ENCODE peak calls at places on chromosomes 3 and 15, in four cellular contexts. One of them, this sample, is unnamed.
A peak's percentile ranks its signal among the peaks of the same experiment; 100 is the strongest.

GRCh38 chr15:85500060-85500708 is 119.8 kb downstream of the AKAP13 start:
- DNase-seq in H1: no peak
- DNase-seq in H9: no peak
- DNase-seq in mesenchymal stem cell: no peak
- DNase-seq in this sample: no peak

GRCh38 chr3:133469140-133469731 is 69.4 kb downstream of the BFSP2 start:
- DNase-seq in H1: no peak
- DNase-seq in H9: no peak
- DNase-seq in mesenchymal stem cell: peak; percentile 45
- DNase-seq in this sample: no peak

GRCh38 chr15:34603095-34603494 is 19.6 kb upstream of the GOLGA8B start:
- DNase-seq in H1: no peak
- DNase-seq in H9: no peak
- DNase-seq in mesenchymal stem cell: peak; percentile 1
- DNase-seq in this sample: no peak

GRCh38 chr15:38038659-38039442 is 104.4 kb downstream of the TMCO5A start:
- DNase-seq in H1: no peak
- DNase-seq in H9: no peak
- DNase-seq in mesenchymal stem cell: peak; percentile 69
- DNase-seq in this sample: no peak

GRCh38 chr3:12886106-12886679 is 44.8 kb upstream of the RPL32 start:
- DNase-seq in H1: no peak
- DNase-seq in H9: no peak
- DNase-seq in mesenchymal stem cell: no peak
- DNase-seq in this sample: no peak

GRCh38 chr3:106714400-106714799 is 662.8 kb upstream of the CCDC54 start:
- DNase-seq in H1: no peak
- DNase-seq in H9: no peak
- DNase-seq in mesenchymal stem cell: no peak
- DNase-seq in this sample: peak; percentile 5

GRCh38 chr3:155232605-155233004 is 60.9 kb downstream of the STRIT1 start:
- DNase-seq in H1: no peak
- DNase-seq in H9: no peak
- DNase-seq in mesenchymal stem cell: peak; percentile 84
- DNase-seq in this sample: peak; percentile 21

GRCh38 chr15:94083467-94083991 is 147.8 kb upstream of the MCTP2 start:
- DNase-seq in H1: no peak
- DNase-seq in H9: no peak
- DNase-seq in mesenchymal stem cell: peak; percentile 88
- DNase-seq in this sample: peak; percentile 5

GRCh38 chr3:38611866-38612265 is 37.6 kb downstream of the SCN5A start:
- DNase-seq in H1: no peak
- DNase-seq in H9: no peak
- DNase-seq in mesenchymal stem cell: no peak
- DNase-seq in this sample: no peak

GRCh38 chr3:164879201-164879600 is 199.1 kb downstream of the SI start:
- DNase-seq in H1: no peak
- DNase-seq in H9: no peak
- DNase-seq in mesenchymal stem cell: no peak
- DNase-seq in this sample: peak; percentile 24

GRCh38 chr3:157125101-157125500 is 34.8 kb downstream of the CCNL1 start:
- DNase-seq in H1: no peak
- DNase-seq in H9: no peak
- DNase-seq in mesenchymal stem cell: no peak
- DNase-seq in this sample: no peak

GRCh38 chr3:15332405-15333098 is at the start of gene SH3BP5:
- DNase-seq in H1: peak; percentile 87
- DNase-seq in H9: peak; percentile 81
- DNase-seq in mesenchymal stem cell: peak; percentile 66
- DNase-seq in this sample: peak; percentile 89
- H2BK5ac ChIP-seq in H1: peak within 1 kb of the TSS; percentile 80
- H2BK5ac ChIP-seq in H9: no peak within 1 kb of the TSS
- H2BK5ac ChIP-seq in mesenchymal stem cell: peak within 1 kb of the TSS; percentile 32
- H2BK5ac ChIP-seq in this sample: no peak within 1 kb of the TSS

GRCh38 chr3:169146866-169147245 is 516.7 kb downstream of the MECOM start:
- DNase-seq in H1: no peak
- DNase-seq in H9: no peak
- DNase-seq in mesenchymal stem cell: no peak
- DNase-seq in this sample: peak; percentile 87

GRCh38 chr3:169147246-169148008 is 516.1 kb downstream of the MECOM start:
- DNase-seq in H1: peak; percentile 76
- DNase-seq in H9: peak; percentile 86
- DNase-seq in mesenchymal stem cell: peak; percentile 65
- DNase-seq in this sample: peak; percentile 95

GRCh38 chr3:169145551-169145950 is 518.0 kb downstream of the MECOM start:
- DNase-seq in H1: no peak
- DNase-seq in H9: no peak
- DNase-seq in mesenchymal stem cell: peak; percentile 3
- DNase-seq in this sample: no peak

GRCh38 chr3:169144691-169145090 is 518.8 kb downstream of the MECOM start:
- DNase-seq in H1: no peak
- DNase-seq in H9: no peak
- DNase-seq in mesenchymal stem cell: no peak
- DNase-seq in this sample: no peak

DNA sequence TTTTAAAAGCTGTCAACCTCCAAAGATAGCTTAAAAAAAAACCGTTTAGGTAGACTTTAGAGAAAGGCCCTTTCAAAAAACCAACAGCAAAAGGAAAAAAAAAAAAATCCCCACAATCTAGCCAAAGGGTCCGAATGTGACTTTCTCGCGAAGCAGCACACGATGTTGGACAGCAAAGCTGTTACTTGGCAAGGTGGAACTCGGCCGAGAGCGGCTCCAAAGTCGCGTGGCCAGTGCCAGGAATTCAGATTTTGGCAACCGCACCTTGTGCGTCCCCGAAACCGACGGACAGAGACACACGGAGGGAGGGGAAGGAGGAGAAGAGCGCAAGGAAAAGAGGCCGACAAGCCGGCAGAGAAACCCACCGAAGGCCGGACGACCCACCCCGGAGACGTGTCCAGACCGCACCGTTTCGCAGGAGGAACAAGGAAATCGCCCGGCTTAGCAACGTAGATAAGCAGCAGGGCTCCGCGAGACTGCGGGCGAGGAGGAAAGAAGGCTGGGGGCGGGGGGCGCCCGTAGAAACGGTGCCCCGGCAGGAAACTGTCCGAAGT is 517.3 kb downstream of the MECOM start:
- DNase-seq in H1: peak; percentile 62
- DNase-seq in H9: peak; percentile 57
- DNase-seq in mesenchymal stem cell: peak; percentile 37
- DNase-seq in this sample: peak; percentile 74
- H4K8ac ChIP-seq in H1: peak overlapping the region; percentile 62
- H4K8ac ChIP-seq in H9: no peak overlapping the region
- H4K8ac ChIP-seq in mesenchymal stem cell: no peak overlapping the region
- H4K8ac ChIP-seq in this sample: no peak overlapping the region

GRCh38 chr3:48562367-48563095 is 1.1 kb downstream of the UCN2 start:
- DNase-seq in H1: no peak
- DNase-seq in H9: no peak
- DNase-seq in mesenchymal stem cell: no peak
- DNase-seq in this sample: no peak

GRCh38 chr3:48558446-48559134 is 2.0 kb upstream of the PFKFB4 start:
- DNase-seq in H1: no peak
- DNase-seq in H9: no peak
- DNase-seq in mesenchymal stem cell: no peak
- DNase-seq in this sample: no peak

GRCh38 chr3:48563382-48563918 is at the start of gene UCN2:
- DNase-seq in H1: no peak
- DNase-seq in H9: no peak
- DNase-seq in mesenchymal stem cell: peak; percentile 51
- DNase-seq in this sample: no peak

GRCh38 chr3:48560648-48561018 is 2.9 kb downstream of the UCN2 start:
- DNase-seq in H1: no peak
- DNase-seq in H9: no peak
- DNase-seq in mesenchymal stem cell: peak; percentile 61
- DNase-seq in this sample: no peak

GRCh38 chr3:48561045-48561736 is 2.4 kb downstream of the UCN2 start:
- DNase-seq in H1: peak; percentile 86
- DNase-seq in H9: peak; percentile 88
- DNase-seq in mesenchymal stem cell: peak; percentile 83
- DNase-seq in this sample: peak; percentile 80
- H3K4ac ChIP-seq in H1: peak overlapping the region; percentile 96
- H3K4ac ChIP-seq in H9: no peak overlapping the region
- H3K4ac ChIP-seq in mesenchymal stem cell: peak overlapping the region; percentile 58
- H3K4ac ChIP-seq in this sample: no peak overlapping the region

DNA sequence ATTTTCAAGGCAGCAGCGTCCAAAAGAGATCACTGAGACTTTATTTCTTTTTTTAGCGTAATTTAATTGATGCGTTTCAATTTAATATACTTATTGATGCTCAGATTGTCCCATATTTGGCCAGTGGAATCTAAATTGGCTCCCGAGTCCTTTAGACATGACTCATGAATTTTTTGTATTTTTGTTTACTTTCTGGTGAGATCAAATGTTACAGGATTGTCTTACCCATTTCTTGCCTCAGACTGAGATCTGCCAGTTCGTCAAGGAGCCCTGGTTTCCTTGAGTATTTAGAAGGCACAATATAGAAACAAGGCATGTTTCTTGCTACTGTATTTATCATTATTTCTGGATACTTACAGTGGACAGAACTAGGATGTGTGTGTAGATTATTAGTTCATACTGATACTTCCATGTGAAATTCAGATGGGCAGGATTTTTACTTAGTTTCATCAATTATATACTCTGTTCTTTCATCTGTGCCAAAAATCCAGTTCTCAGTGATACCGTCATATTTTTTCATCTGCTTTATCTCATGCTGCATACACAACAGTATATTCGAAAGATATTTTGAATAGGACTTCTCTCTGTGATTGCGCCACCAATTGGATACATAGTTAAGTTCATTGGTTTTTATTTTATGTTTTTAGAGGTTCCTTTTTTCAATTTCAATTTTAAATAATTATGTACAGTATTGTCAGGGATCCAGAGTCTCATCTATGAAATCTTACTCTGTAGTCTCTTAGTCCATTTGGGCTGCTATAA is 436.9 kb upstream of the C2CD4B start:
- DNase-seq in H1: no peak
- DNase-seq in H9: no peak
- DNase-seq in mesenchymal stem cell: peak; percentile 34
- DNase-seq in this sample: no peak
- H2BK5ac ChIP-seq in H1: no peak overlapping the region
- H2BK5ac ChIP-seq in H9: no peak overlapping the region
- H2BK5ac ChIP-seq in mesenchymal stem cell: no peak overlapping the region
- H2BK5ac ChIP-seq in this sample: no peak overlapping the region

GRCh38 chr15:99493461-99493860 is 72.3 kb upstream of the MEF2A start:
- DNase-seq in H1: no peak
- DNase-seq in H9: no peak
- DNase-seq in mesenchymal stem cell: no peak
- DNase-seq in this sample: no peak

GRCh38 chr15:99492716-99493115 is 73.1 kb upstream of the MEF2A start:
- DNase-seq in H1: no peak
- DNase-seq in H9: no peak
- DNase-seq in mesenchymal stem cell: no peak
- DNase-seq in this sample: no peak

GRCh38 chr15:99495430-99496301 is 70.1 kb upstream of the MEF2A start:
- DNase-seq in H1: no peak
- DNase-seq in H9: no peak
- DNase-seq in mesenchymal stem cell: no peak
- DNase-seq in this sample: no peak

GRCh38 chr15:99492275-99492674 is 73.5 kb upstream of the MEF2A start:
- DNase-seq in H1: no peak
- DNase-seq in H9: no peak
- DNase-seq in mesenchymal stem cell: no peak
- DNase-seq in this sample: no peak

DNA sequence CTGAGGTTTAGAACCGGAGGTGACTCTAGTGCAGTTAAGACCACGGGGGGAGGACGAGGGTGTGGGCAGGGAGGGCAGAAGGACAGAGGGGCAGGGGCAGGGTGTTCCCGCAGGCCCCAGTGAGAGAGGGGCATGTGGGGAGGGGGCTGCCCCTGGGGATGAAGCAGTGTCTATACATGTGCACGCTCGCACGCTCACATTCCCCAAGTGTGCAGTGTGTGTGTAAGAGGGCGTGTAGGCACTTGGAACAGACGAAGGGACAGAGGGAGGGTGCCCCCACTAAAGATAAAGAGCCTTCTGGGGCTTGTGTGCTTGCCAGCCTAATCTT is 69.5 kb upstream of the MEF2A start:
- DNase-seq in H1: no peak
- DNase-seq in H9: no peak
- DNase-seq in mesenchymal stem cell: no peak
- DNase-seq in this sample: no peak
- H4K8ac ChIP-seq in H1: no peak overlapping the region
- H4K8ac ChIP-seq in H9: no peak overlapping the region
- H4K8ac ChIP-seq in mesenchymal stem cell: peak overlapping the region; percentile 89
- H4K8ac ChIP-seq in this sample: no peak overlapping the region

DNA sequence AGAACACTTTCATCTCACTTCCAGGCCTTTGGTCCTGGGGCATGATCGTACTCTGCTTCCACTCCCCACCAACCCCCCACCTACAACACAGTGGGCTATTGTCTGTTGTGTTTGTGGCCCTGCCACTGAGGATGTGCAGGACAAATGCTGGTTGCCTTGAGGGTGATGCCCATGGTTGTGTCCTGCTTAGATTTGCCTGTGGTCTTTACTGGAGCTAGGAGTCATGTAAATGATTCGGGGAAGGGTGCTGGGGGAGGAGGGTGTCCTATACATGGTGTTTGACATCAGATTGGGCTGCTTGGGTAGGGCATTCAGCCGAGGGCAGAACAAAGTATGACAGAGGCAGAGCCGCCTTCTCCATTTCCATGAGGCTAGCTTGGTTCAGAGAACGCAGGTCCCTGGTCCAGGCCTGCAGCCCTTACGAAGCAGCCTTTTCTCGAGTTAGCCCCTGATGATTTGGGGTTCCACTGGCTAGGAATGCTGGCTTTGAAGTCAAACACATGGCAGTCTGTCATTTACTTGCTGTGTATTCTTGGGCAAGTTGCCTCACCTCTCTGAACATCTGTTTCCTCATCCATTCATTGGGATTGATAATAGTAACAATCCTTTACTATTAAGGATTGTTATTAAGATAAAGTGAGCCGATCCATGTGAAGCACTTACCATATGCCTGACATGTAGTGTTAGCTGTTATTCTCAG is 6.9 kb downstream of the CORO2B start:
- DNase-seq in H1: no peak
- DNase-seq in H9: no peak
- DNase-seq in mesenchymal stem cell: no peak
- DNase-seq in this sample: no peak
- H3K4ac ChIP-seq in H1: peak overlapping the region; percentile 17
- H3K4ac ChIP-seq in H9: no peak overlapping the region
- H3K4ac ChIP-seq in mesenchymal stem cell: peak overlapping the region; percentile 3
- H3K4ac ChIP-seq in this sample: no peak overlapping the region

DNA sequence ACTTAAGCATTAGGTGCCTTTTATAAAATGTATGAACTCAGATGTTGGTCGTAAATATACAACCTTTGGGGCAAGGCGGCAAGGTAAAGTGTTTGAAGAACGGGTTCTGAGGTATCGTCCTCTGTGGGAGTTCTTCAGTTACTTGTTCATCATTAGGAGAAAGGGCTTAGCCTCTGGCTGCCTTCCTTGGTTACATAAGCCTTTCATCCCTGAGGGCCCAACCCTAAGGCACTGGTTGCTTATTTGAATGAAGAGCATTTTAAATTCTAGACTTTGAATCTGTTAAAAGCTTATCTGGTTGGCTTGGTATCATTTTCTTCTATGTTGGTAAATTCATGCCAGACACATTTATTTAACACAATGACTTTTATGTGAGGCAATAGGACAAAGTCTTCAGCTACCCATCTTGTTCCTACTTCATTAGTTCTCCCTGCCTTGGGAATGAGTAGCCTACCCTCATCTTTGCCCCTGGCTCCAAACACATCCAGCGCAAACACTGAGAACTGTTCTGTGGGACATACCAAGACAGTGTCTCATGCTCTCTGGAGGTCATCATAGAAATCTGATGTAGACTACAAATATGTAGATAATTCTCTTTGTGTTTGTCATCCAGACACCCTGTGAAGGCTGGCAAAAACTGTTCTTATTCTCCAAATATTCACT is 12.4 kb upstream of the CCDC80 start:
- DNase-seq in H1: no peak
- DNase-seq in H9: no peak
- DNase-seq in mesenchymal stem cell: peak; percentile 90
- DNase-seq in this sample: no peak
- H2BK5ac ChIP-seq in H1: no peak overlapping the region
- H2BK5ac ChIP-seq in H9: no peak overlapping the region
- H2BK5ac ChIP-seq in mesenchymal stem cell: peak overlapping the region; percentile 78
- H2BK5ac ChIP-seq in this sample: no peak overlapping the region